ENCODE peak calls at places on chromosome 20, in five cellular contexts. C, N, S, B and V are unnamed samples.

GRCh38 chr20:9615766-9616454 is 101.5 kb downstream of the LAMP5 start:
- DNase-seq in N (no peak), C (no peak), B (no peak), S (no peak), V (no peak)

GRCh38 chr20:53387983-53388675 is 205.5 kb downstream of the ZNF217 start:
- DNase-seq in N (no peak), C (no peak), B (peak; percentile 8), S (no peak), V (no peak)

GRCh38 chr20:62332989-62333819 is 30.4 kb downstream of the ADRM1 start:
- DNase-seq in B (no peak), S (no peak), C (no peak), N (no peak), V (no peak)

GRCh38 chr20:52340036-52340634 is 148.6 kb upstream of the ZFP64 start:
- DNase-seq in C (no peak), B (no peak), S (no peak), N (peak; percentile 59), V (peak; percentile 77)

GRCh38 chr20:63125581-63125892 is 90.4 kb downstream of the YTHDF1 start:
- DNase-seq in B (no peak), N (no peak), C (no peak), S (peak; percentile 0), V (no peak)

GRCh38 chr20:52805892-52806291 is 166.3 kb upstream of the TSHZ2 start:
- DNase-seq in S (no peak), C (no peak), N (peak; percentile 78), B (no peak), V (no peak)

GRCh38 chr20:23230766-23231385 is 119.7 kb upstream of the NXT1 start:
- DNase-seq in B (no peak), S (no peak), C (no peak), N (no peak), V (no peak)

GRCh38 chr20:43985121-43985520 is 70.5 kb downstream of the TOX2 start:
- DNase-seq in C (no peak), S (no peak), N (no peak), B (peak; percentile 27), V (no peak)

GRCh38 chr20:46698788-46699187 is 9.5 kb upstream of the TP53RK start:
- DNase-seq in S (no peak), C (no peak), B (no peak), N (peak; percentile 53), V (no peak)

GRCh38 chr20:37672143-37672542 is 21.7 kb upstream of the CTNNBL1 start:
- DNase-seq in N (no peak), C (no peak), B (no peak), S (no peak), V (no peak)

GRCh38 chr20:7285918-7286556 is 518.6 kb downstream of the BMP2 start:
- DNase-seq in B (peak; percentile 21), N (peak; percentile 91), S (peak; percentile 81), C (peak; percentile 82), V (peak; percentile 66)

GRCh38 chr20:48920527-48921167 is 864 bp upstream of the ARFGEF2 start:
- DNase-seq in S (no peak), N (no peak), B (no peak), C (no peak), V (no peak)

GRCh38 chr20:25254986-25255680 is 7.2 kb downstream of the PYGB start:
- DNase-seq in N (peak; percentile 87), S (no peak), B (no peak), C (peak; percentile 73), V (peak; percentile 33)

GRCh38 chr20:56957737-56958553 is 308.5 kb downstream of the BMP7 start:
- DNase-seq in N (peak; percentile 97), B (no peak), S (peak; percentile 78), C (peak; percentile 10), V (no peak)

GRCh38 chr20:34536798-34537394 is 20.7 kb downstream of the DYNLRB1 start:
- DNase-seq in B (peak; percentile 53), S (peak; percentile 59), C (no peak), N (peak; percentile 87), V (no peak)

GRCh38 chr20:62886709-62887058 is 25.1 kb upstream of the TCFL5 start:
- DNase-seq in C (no peak), N (no peak), S (no peak), B (no peak), V (no peak)

GRCh38 chr20:44212792-44213191 is 2.2 kb upstream of the OSER1 start:
- DNase-seq in N (no peak), C (peak; percentile 33), B (no peak), S (no peak), V (peak; percentile 65)

GRCh38 chr20:47727170-47727880 is 58.0 kb downstream of the SULF2 start:
- DNase-seq in C (no peak), N (peak; percentile 6), S (no peak), B (peak; percentile 78), V (no peak)

GRCh38 chr20:4476903-4477302 is 244.8 kb upstream of the PRND start:
- DNase-seq in B (no peak), N (no peak), S (no peak), C (no peak), V (peak; percentile 98)

GRCh38 chr20:10239954-10240353 is 21.3 kb downstream of the SNAP25 start:
- DNase-seq in S (no peak), B (no peak), C (peak; percentile 69), N (no peak), V (peak; percentile 81)